ENCODE peak calls at places on chromosome 9, in four cellular contexts. One of them, this sample, is unnamed.

GRCh38 chr9:110058304-110058953 is 149.5 kb downstream of the C9orf152 start:
- DNase-seq in adrenal gland: peak
- DNase-seq in WTC11: peak
- DNase-seq in osteocyte: no peak
- DNase-seq in this sample: no peak

GRCh38 chr9:13140843-13141592 is 138.5 kb downstream of the MPDZ start:
- DNase-seq in adrenal gland: no peak
- DNase-seq in WTC11: no peak
- DNase-seq in osteocyte: no peak
- DNase-seq in this sample: no peak

GRCh38 chr9:70602364-70603019 is 188.0 kb upstream of the KLF9 start:
- DNase-seq in adrenal gland: peak
- DNase-seq in WTC11: peak
- DNase-seq in osteocyte: no peak
- DNase-seq in this sample: no peak

GRCh38 chr9:6739218-6739617 is 18.6 kb upstream of the KDM4C start:
- DNase-seq in adrenal gland: no peak
- DNase-seq in WTC11: no peak
- DNase-seq in osteocyte: no peak
- DNase-seq in this sample: no peak

GRCh38 chr9:77066388-77066787 is 46.9 kb downstream of the FOXB2 start:
- DNase-seq in adrenal gland: no peak
- DNase-seq in WTC11: no peak
- DNase-seq in osteocyte: no peak
- DNase-seq in this sample: no peak

GRCh38 chr9:19699757-19700156 is 89.1 kb downstream of the SLC24A2 start:
- DNase-seq in adrenal gland: no peak
- DNase-seq in WTC11: no peak
- DNase-seq in osteocyte: no peak
- DNase-seq in this sample: no peak

GRCh38 chr9:113269355-113269754 is 6.0 kb downstream of the CDC26 start:
- DNase-seq in adrenal gland: no peak
- DNase-seq in WTC11: no peak
- DNase-seq in osteocyte: no peak
- DNase-seq in this sample: no peak

GRCh38 chr9:128304971-128305288 is 17.3 kb downstream of the TRUB2 start:
- DNase-seq in adrenal gland: no peak
- DNase-seq in WTC11: no peak
- DNase-seq in osteocyte: no peak
- DNase-seq in this sample: no peak

GRCh38 chr9:109264865-109265532 is 55.9 kb downstream of the EPB41L4B start:
- DNase-seq in adrenal gland: no peak
- DNase-seq in WTC11: no peak
- DNase-seq in osteocyte: no peak
- DNase-seq in this sample: no peak

GRCh38 chr9:971901-972511 is 4.4 kb upstream of the DMRT3 start:
- DNase-seq in adrenal gland: no peak
- DNase-seq in WTC11: peak
- DNase-seq in osteocyte: peak
- DNase-seq in this sample: peak

GRCh38 chr9:136225748-136226679 is 19.6 kb downstream of the QSOX2 start:
- DNase-seq in adrenal gland: peak
- DNase-seq in WTC11: peak
- DNase-seq in osteocyte: no peak
- DNase-seq in this sample: no peak

GRCh38 chr9:114002986-114003740 is 74.9 kb downstream of the AMBP start:
- DNase-seq in adrenal gland: no peak
- DNase-seq in WTC11: peak
- DNase-seq in osteocyte: peak
- DNase-seq in this sample: peak

GRCh38 chr9:133754187-133754586 is 16.0 kb upstream of the SARDH start:
- DNase-seq in adrenal gland: no peak
- DNase-seq in WTC11: no peak
- DNase-seq in osteocyte: peak
- DNase-seq in this sample: no peak

GRCh38 chr9:117496307-117496706 is 81.5 kb upstream of the ASTN2 start:
- DNase-seq in adrenal gland: no peak
- DNase-seq in WTC11: no peak
- DNase-seq in osteocyte: no peak
- DNase-seq in this sample: no peak

GRCh38 chr9:93958875-93959682 is 3.9 kb upstream of the BARX1 start:
- DNase-seq in adrenal gland: no peak
- DNase-seq in WTC11: peak
- DNase-seq in osteocyte: no peak
- DNase-seq in this sample: no peak

GRCh38 chr9:32384002-32384363 is 460 bp upstream of the ACO1 start:
- DNase-seq in adrenal gland: no peak
- DNase-seq in WTC11: no peak
- DNase-seq in osteocyte: no peak
- DNase-seq in this sample: no peak

GRCh38 chr9:89470239-89470638 is 27.7 kb downstream of the SEMA4D start:
- DNase-seq in adrenal gland: no peak
- DNase-seq in WTC11: no peak
- DNase-seq in osteocyte: no peak
- DNase-seq in this sample: no peak

GRCh38 chr9:106644661-106645060 is 218.3 kb upstream of the ZNF462 start:
- DNase-seq in adrenal gland: no peak
- DNase-seq in WTC11: no peak
- DNase-seq in osteocyte: no peak
- DNase-seq in this sample: no peak

GRCh38 chr9:4148215-4148561 is 151.7 kb downstream of the GLIS3 start:
- DNase-seq in adrenal gland: no peak
- DNase-seq in WTC11: no peak
- DNase-seq in osteocyte: no peak
- DNase-seq in this sample: peak

GRCh38 chr9:106400950-106401349 is 462.0 kb upstream of the ZNF462 start:
- DNase-seq in adrenal gland: no peak
- DNase-seq in WTC11: no peak
- DNase-seq in osteocyte: no peak
- DNase-seq in this sample: no peak

GRCh38 chr9:962023-962422 is 14.4 kb upstream of the DMRT3 start:
- DNase-seq in adrenal gland: no peak
- DNase-seq in WTC11: no peak
- DNase-seq in osteocyte: no peak
- DNase-seq in this sample: peak

GRCh38 chr9:93346240-93347112 is 105.0 kb upstream of the FAM120A start:
- DNase-seq in adrenal gland: no peak
- DNase-seq in WTC11: peak
- DNase-seq in osteocyte: peak
- DNase-seq in this sample: no peak

GRCh38 chr9:134099123-134099761 is 31.4 kb upstream of the BRD3 start:
- DNase-seq in adrenal gland: peak
- DNase-seq in WTC11: peak
- DNase-seq in osteocyte: no peak
- DNase-seq in this sample: no peak

GRCh38 chr9:98943682-98944129 is at the start of gene COL15A1:
- DNase-seq in adrenal gland: peak
- DNase-seq in WTC11: peak
- DNase-seq in osteocyte: no peak
- DNase-seq in this sample: no peak

GRCh38 chr9:70635790-70636189 is 221.3 kb upstream of the KLF9 start:
- DNase-seq in adrenal gland: no peak
- DNase-seq in WTC11: no peak
- DNase-seq in osteocyte: no peak
- DNase-seq in this sample: no peak

GRCh38 chr9:76542360-76542759 is 83.4 kb downstream of the GCNT1 start:
- DNase-seq in adrenal gland: no peak
- DNase-seq in WTC11: no peak
- DNase-seq in osteocyte: no peak
- DNase-seq in this sample: no peak

GRCh38 chr9:91332476-91333231 is 29.1 kb downstream of the AUH start:
- DNase-seq in adrenal gland: peak
- DNase-seq in WTC11: no peak
- DNase-seq in osteocyte: no peak
- DNase-seq in this sample: no peak

GRCh38 chr9:115262952-115263351 is 145.0 kb upstream of the TNC start:
- DNase-seq in adrenal gland: no peak
- DNase-seq in WTC11: no peak
- DNase-seq in osteocyte: no peak
- DNase-seq in this sample: no peak

GRCh38 chr9:129405831-129406220 is 215.1 kb downstream of the C9orf50 start:
- DNase-seq in adrenal gland: no peak
- DNase-seq in WTC11: no peak
- DNase-seq in osteocyte: no peak
- DNase-seq in this sample: no peak

GRCh38 chr9:133493428-133493827 is 14.5 kb upstream of the SLC2A6 start:
- DNase-seq in adrenal gland: no peak
- DNase-seq in WTC11: no peak
- DNase-seq in osteocyte: no peak
- DNase-seq in this sample: no peak

GRCh38 chr9:96100385-96100978 is 201.5 kb downstream of the HSD17B3 start:
- DNase-seq in adrenal gland: no peak
- DNase-seq in WTC11: no peak
- DNase-seq in osteocyte: no peak
- DNase-seq in this sample: no peak

GRCh38 chr9:29625292-29625731 is 2052.0 kb upstream of the C9orf72 start:
- DNase-seq in adrenal gland: no peak
- DNase-seq in WTC11: no peak
- DNase-seq in osteocyte: no peak
- DNase-seq in this sample: no peak

GRCh38 chr9:131259916-131260597 is 16.3 kb downstream of the FAM78A start:
- DNase-seq in adrenal gland: no peak
- DNase-seq in WTC11: no peak
- DNase-seq in osteocyte: no peak
- DNase-seq in this sample: no peak

GRCh38 chr9:99509900-99510299 is 287.8 kb downstream of the SEC61B start:
- DNase-seq in adrenal gland: no peak
- DNase-seq in WTC11: no peak
- DNase-seq in osteocyte: no peak
- DNase-seq in this sample: peak

GRCh38 chr9:92634712-92635605 is 35.0 kb downstream of the IPPK start:
- DNase-seq in adrenal gland: peak
- DNase-seq in WTC11: peak
- DNase-seq in osteocyte: peak
- DNase-seq in this sample: peak

GRCh38 chr9:133948571-133949485 is 43.3 kb downstream of the VAV2 start:
- DNase-seq in adrenal gland: peak
- DNase-seq in WTC11: peak
- DNase-seq in osteocyte: no peak
- DNase-seq in this sample: no peak

GRCh38 chr9:32550046-32550608 is 2.0 kb upstream of the SMIM27 start:
- DNase-seq in adrenal gland: no peak
- DNase-seq in WTC11: no peak
- DNase-seq in osteocyte: no peak
- DNase-seq in this sample: no peak

GRCh38 chr9:97591535-97591934 is 41.6 kb downstream of the TSTD2 start:
- DNase-seq in adrenal gland: no peak
- DNase-seq in WTC11: no peak
- DNase-seq in osteocyte: peak
- DNase-seq in this sample: no peak

GRCh38 chr9:136864996-136865767 is 926 bp downstream of the EDF1 start:
- DNase-seq in adrenal gland: peak
- DNase-seq in WTC11: no peak
- DNase-seq in osteocyte: no peak
- DNase-seq in this sample: no peak

This sample was measured in esophagus muscularis mucosa.